ENCODE peak calls at places on chromosomes 16 and 17, in five cellular contexts. D, E, I, Z and J are unnamed samples.

GRCh38 chr16:51407199-51407598 is 256.1 kb upstream of the SALL1 start:
- DNase-seq in I (no peak), E (no peak), D (no peak), Z (no peak), J (no peak)

GRCh38 chr16:11032922-11033291 is 88.5 kb downstream of the CLEC16A start:
- DNase-seq in Z (peak), I (no peak), D (no peak), E (no peak), J (no peak)

GRCh38 chr16:75377971-75378386 is 55.3 kb downstream of the CFDP1 start:
- DNase-seq in D (no peak), Z (peak), I (no peak), E (no peak), J (no peak)

GRCh38 chr17:74280093-74280513 is 6.1 kb downstream of the DNAI2 start:
- DNase-seq in I (peak), E (no peak), Z (no peak), D (no peak), J (peak)

GRCh38 chr17:21376835-21377690 is 906 bp downstream of the KCNJ12 start:
- DNase-seq in Z (no peak), E (no peak), D (peak), I (no peak), J (no peak)

GRCh38 chr16:60792437-60792836 is 1243.8 kb downstream of the CDH8 start:
- DNase-seq in E (no peak), I (no peak), D (no peak), Z (no peak), J (no peak)

GRCh38 chr17:56172517-56172982 is 19.3 kb downstream of the ANKFN1 start:
- DNase-seq in E (no peak), Z (no peak), D (no peak), I (no peak), J (no peak)

GRCh38 chr16:30787613-30788378 is 791 bp upstream of the ZNF629 start:
- DNase-seq in E (no peak), Z (no peak), D (no peak), I (no peak), J (no peak)

GRCh38 chr16:31373235-31373634 is 18.3 kb downstream of the ITGAX start:
- DNase-seq in E (no peak), Z (no peak), I (no peak), D (no peak), J (no peak)

GRCh38 chr17:60149691-60150582 is at the start of gene CA4:
- DNase-seq in D (no peak), Z (no peak), E (no peak), I (peak), J (peak)

GRCh38 chr16:85621698-85622433 is 8.7 kb downstream of the GSE1 start:
- DNase-seq in I (no peak), D (peak), E (no peak), Z (no peak), J (no peak)

GRCh38 chr17:21286771-21287702 is 2.5 kb downstream of the MAP2K3 start:
- DNase-seq in Z (no peak), E (no peak), D (peak), I (peak), J (peak)

GRCh38 chr16:2364638-2365210 is 24.2 kb upstream of the ABCA3 start:
- DNase-seq in D (no peak), Z (no peak), I (no peak), E (no peak), J (no peak)

GRCh38 chr16:58339452-58339938 is 44.7 kb upstream of the PRSS54 start:
- DNase-seq in I (no peak), Z (no peak), E (no peak), D (peak), J (no peak)

GRCh38 chr17:53979991-53980390 is 157.3 kb downstream of the KIF2B start:
- DNase-seq in E (no peak), Z (no peak), I (no peak), D (no peak), J (no peak)

GRCh38 chr16:87435399-87436224 is 43.5 kb downstream of the MAP1LC3B start:
- DNase-seq in D (no peak), Z (peak), I (no peak), E (no peak), J (no peak)

GRCh38 chr16:31148281-31148728 is 1.6 kb downstream of the PRSS36 start:
- DNase-seq in D (peak), I (no peak), E (no peak), Z (no peak), J (no peak)

GRCh38 chr16:74657873-74658642 is 8.6 kb downstream of the RFWD3 start:
- DNase-seq in E (no peak), Z (no peak), I (no peak), D (no peak), J (no peak)

GRCh38 chr16:15950167-15950854 is 895 bp downstream of the ABCC1 start:
- DNase-seq in Z (no peak), D (peak), I (peak), E (no peak), J (peak)

GRCh38 chr17:69187294-69187693 is 41.3 kb downstream of the ABCA10 start:
- DNase-seq in Z (no peak), D (no peak), E (no peak), I (no peak), J (no peak)

GRCh38 chr16:66510711-66511614 is 39.0 kb downstream of the TK2 start:
- DNase-seq in I (no peak), D (peak), E (no peak), Z (no peak), J (no peak)

GRCh38 chr16:66510298-66510697 is 39.6 kb downstream of the TK2 start:
- DNase-seq in Z (no peak), D (no peak), E (no peak), I (no peak), J (no peak)

GRCh38 chr16:66512589-66513404 is 37.1 kb downstream of the TK2 start:
- DNase-seq in D (peak), E (no peak), Z (no peak), I (no peak), J (no peak)

GRCh38 chr16:66509576-66509975 is 40.3 kb downstream of the TK2 start:
- DNase-seq in E (no peak), Z (no peak), I (no peak), D (no peak), J (no peak)

DNA sequence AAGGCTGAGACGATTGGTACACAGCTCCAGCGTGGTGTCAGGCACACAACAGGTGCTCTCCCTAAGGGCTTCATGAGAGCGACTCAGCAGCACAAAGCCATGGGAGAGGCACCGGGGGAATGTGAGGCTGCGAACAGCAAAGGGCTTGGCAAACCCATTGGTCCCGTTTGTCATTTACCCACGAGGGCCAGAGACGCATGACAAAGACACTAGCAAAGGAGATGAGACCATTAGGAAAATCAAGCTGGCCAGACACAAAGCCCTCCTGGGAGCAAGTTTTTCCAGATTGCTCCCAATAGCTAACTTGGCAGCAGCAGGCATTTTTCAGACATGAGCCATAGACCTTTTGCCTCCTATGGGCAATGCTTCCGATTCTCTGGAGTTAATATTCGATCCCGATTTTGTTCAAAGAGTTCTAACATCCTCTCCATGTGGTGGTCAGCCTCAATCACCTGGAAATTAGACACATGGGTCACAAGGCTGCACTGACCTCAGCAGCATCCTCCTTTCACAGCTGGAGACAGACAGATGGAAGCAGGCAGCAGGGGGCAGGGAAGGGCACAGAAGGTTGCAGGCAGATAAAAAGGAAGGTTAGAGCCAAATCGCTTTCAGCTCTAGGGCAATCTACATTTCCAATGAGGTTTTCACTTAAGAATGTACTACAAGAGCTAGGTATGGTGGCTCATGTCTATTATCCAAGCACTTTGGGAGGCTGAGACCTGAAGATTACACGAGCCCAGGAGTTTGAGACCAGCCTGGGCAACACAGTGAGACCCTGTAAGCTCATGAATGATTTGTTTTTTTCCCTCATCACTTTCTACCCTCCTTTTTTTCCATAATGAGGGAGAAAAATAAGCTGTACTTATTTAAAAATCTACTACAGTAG is 38.1 kb downstream of the TK2 start:
- DNase-seq in D (peak), Z (peak), I (no peak), E (no peak), J (no peak)
- TF ChIP-seq CTCF in D (no peak), Z (no peak), I (no peak), E (no peak), J (no peak)

GRCh38 chr17:47889734-47890529 is 6.1 kb upstream of the SP2 start:
- DNase-seq in D (peak), Z (peak), E (no peak), I (peak), J (peak)
- TF ChIP-seq CTCF in D (peak), Z (peak), E (peak), I (peak), J (peak)

DNA sequence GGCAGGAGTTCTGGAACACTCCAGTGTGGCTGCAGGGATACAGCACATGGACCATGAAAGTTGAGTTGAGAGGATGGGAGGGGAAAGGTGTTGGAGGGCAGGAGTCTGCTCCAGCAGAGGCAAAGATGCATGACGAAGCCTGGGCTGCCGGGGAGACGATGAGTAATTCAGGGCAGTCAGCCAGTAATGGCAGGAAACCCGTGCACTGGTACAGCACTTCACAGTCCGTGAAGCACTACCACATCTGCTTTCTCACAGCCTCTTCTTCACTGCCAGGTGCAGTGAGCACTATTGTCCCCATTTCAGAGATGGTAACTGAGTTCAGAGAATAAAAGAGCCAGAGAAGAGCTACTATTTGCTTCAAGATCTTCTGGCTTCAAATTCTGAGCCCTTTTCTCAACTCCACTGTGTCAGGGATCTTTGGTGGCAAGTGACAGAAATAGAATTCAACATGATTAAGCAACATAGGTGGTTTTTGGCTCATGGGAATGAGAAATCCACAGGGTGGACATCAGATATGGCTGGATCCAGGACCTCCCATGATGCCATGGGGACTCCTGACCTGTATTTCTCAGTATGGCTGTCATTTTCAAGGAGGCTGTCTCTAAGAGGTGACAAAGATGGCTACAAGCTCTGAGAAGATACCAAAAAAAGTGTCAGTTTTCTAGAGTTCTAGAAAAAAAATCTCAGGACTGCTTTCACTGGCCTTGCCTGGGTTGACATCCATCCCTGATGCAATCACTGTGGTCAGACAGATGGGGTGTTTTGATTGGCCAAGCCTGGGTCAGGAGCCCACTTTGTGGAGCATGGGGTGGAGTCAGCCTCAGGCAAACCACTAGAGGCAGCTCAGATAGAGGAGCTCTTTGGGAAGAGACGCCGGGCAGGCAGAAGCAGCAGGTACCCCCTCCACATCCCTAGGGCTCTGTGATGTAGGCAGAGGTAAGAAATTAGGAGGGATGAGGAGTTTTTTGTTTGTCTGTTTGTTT is 24.7 kb downstream of the IL21R start:
- DNase-seq in E (peak), D (peak), Z (peak), I (peak), J (peak)
- TF ChIP-seq CTCF in E (no peak), D (no peak), Z (no peak), I (no peak), J (peak)

GRCh38 chr17:7242717-7243576 is 698 bp upstream of the GABARAP start:
- DNase-seq in Z (peak), I (peak), D (peak), E (peak), J (peak)
- TF ChIP-seq CTCF in Z (no peak), I (peak), D (no peak), E (no peak), J (peak)

DNA sequence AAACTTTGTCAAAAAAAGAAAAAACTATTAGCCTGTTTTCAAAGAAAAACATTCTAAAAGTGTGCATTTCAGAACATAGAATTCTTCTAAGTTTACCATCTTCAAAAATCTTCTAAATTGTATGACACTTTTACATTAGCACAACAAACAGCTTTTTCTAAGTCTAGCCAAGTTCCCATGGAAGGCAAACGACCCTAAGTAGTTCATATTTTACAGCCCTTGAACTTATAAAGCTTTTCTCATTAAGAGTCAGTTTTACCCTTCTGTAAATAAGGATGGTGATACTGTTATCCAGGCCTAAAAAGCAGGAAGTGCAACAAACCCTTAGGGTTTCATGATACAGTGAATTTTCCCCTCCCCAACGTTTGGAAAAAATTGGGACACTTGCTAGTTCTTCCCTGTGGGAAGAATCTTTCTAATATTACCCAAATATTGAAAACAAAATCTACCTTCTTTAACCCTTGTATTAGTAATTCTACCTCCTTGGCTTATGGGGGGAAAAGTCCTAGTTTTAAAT is 4.0 kb upstream of the ARL6IP1 start:
- DNase-seq in Z (no peak), I (no peak), E (no peak), D (no peak), J (no peak)
- TF ChIP-seq CTCF in Z (no peak), I (no peak), E (no peak), D (no peak), J (no peak)

GRCh38 chr16:69131749-69132423 is 502 bp downstream of the CHTF8 start:
- DNase-seq in E (no peak), D (peak), I (peak), Z (no peak), J (peak)
- TF ChIP-seq CTCF in E (no peak), D (no peak), I (no peak), Z (no peak), J (no peak)